ENCODE peak calls at places on chromosome 4, in seven cellular contexts. E is WTC11, F is dorsolateral prefrontal cortex, R is heart right ventricle, T is GM13976, O is thoracic aorta, D is GM13977. Y is an unnamed sample.

GRCh38 chr4:123478859-123479345 is 82.3 kb downstream of the SPRY1 start:
- DNase-seq in D (no peak), E (no peak), R (no peak), F (no peak), T (no peak), O (no peak), Y (peak)

GRCh38 chr4:155701827-155702226 is 35.2 kb downstream of the GUCY1A1 start:
- DNase-seq in F (no peak), E (no peak), O (no peak), D (no peak), R (no peak), T (no peak), Y (no peak)

GRCh38 chr4:140448830-140449229 is 21.4 kb upstream of the CLGN start:
- DNase-seq in O (no peak), F (no peak), T (no peak), D (no peak), E (no peak), R (no peak), Y (no peak)

GRCh38 chr4:24777528-24777927 is 17.8 kb upstream of the SOD3 start:
- DNase-seq in E (no peak), O (no peak), D (no peak), T (no peak), F (no peak), R (no peak), Y (no peak)

GRCh38 chr4:98558770-98559169 is 99.6 kb downstream of the TSPAN5 start:
- DNase-seq in D (no peak), R (no peak), E (no peak), F (no peak), T (no peak), O (no peak), Y (no peak)

GRCh38 chr4:102575369-102576129 is 74.4 kb downstream of the NFKB1 start:
- DNase-seq in R (no peak), D (no peak), F (no peak), O (no peak), E (no peak), T (no peak), Y (no peak)

GRCh38 chr4:153188966-153189801 is 15.1 kb upstream of the TRIM2 start:
- DNase-seq in D (no peak), E (no peak), T (no peak), R (no peak), O (no peak), F (no peak), Y (no peak)

GRCh38 chr4:1682860-1683259 is 1.3 kb downstream of the FAM53A start:
- DNase-seq in D (no peak), E (no peak), F (no peak), R (no peak), O (no peak), T (no peak), Y (no peak)

GRCh38 chr4:2696423-2696822 is 59.7 kb downstream of the TNIP2 start:
- DNase-seq in R (no peak), D (peak), F (no peak), E (no peak), O (no peak), T (peak), Y (peak)

GRCh38 chr4:184262901-184263300 is 45.2 kb upstream of the ENPP6 start:
- DNase-seq in T (no peak), R (no peak), F (no peak), E (no peak), D (no peak), O (no peak), Y (no peak)

GRCh38 chr4:121156822-121157769 is 7.0 kb downstream of the TNIP3 start:
- DNase-seq in R (peak), D (no peak), F (no peak), E (peak), T (peak), O (no peak), Y (no peak)

GRCh38 chr4:89661490-89661889 is 175.5 kb downstream of the SNCA start:
- DNase-seq in T (no peak), O (no peak), E (no peak), R (no peak), D (no peak), F (no peak), Y (no peak)

GRCh38 chr4:11328401-11328800 is 100.3 kb downstream of the HS3ST1 start:
- DNase-seq in F (no peak), T (no peak), O (no peak), E (no peak), D (no peak), R (no peak), Y (no peak)

GRCh38 chr4:5018096-5018495 is 1.2 kb downstream of the CYTL1 start:
- DNase-seq in R (no peak), E (no peak), F (no peak), D (no peak), T (no peak), O (no peak), Y (no peak)

GRCh38 chr4:85725727-85726170 is 250.8 kb downstream of the ARHGAP24 start:
- DNase-seq in O (no peak), T (peak), E (no peak), D (peak), R (peak), F (no peak), Y (peak)

GRCh38 chr4:146435962-146436361 is 85.8 kb downstream of the SLC10A7 start:
- DNase-seq in R (no peak), E (no peak), F (no peak), D (no peak), T (no peak), O (no peak), Y (no peak)

GRCh38 chr4:151429957-151430548 is 21.1 kb downstream of the FHIP1A start:
- DNase-seq in D (no peak), F (no peak), T (peak), O (no peak), R (no peak), E (no peak), Y (no peak)

GRCh38 chr4:150219841-150220240 is 141.6 kb downstream of the DCLK2 start:
- DNase-seq in R (no peak), E (no peak), O (no peak), F (no peak), T (no peak), D (no peak), Y (no peak)

GRCh38 chr4:7820031-7820825 is 119.4 kb downstream of the AFAP1 start:
- DNase-seq in O (no peak), F (no peak), E (no peak), R (no peak), D (no peak), T (no peak), Y (no peak)

GRCh38 chr4:158913766-158914165 is 144.9 kb downstream of the FNIP2 start:
- DNase-seq in D (no peak), T (no peak), E (no peak), O (no peak), F (no peak), R (no peak), Y (no peak)

GRCh38 chr4:154630307-154630706 is 17.9 kb upstream of the FGG start:
- DNase-seq in E (no peak), F (no peak), R (no peak), O (no peak), T (no peak), D (no peak), Y (no peak)

GRCh38 chr4:154622598-154622997 is 10.1 kb upstream of the FGG start:
- DNase-seq in D (peak), T (peak), O (no peak), R (no peak), F (no peak), E (no peak), Y (peak)

GRCh38 chr4:154623995-154624394 is 11.5 kb upstream of the FGG start:
- DNase-seq in F (no peak), R (no peak), D (no peak), E (no peak), T (no peak), O (no peak), Y (no peak)

DNA sequence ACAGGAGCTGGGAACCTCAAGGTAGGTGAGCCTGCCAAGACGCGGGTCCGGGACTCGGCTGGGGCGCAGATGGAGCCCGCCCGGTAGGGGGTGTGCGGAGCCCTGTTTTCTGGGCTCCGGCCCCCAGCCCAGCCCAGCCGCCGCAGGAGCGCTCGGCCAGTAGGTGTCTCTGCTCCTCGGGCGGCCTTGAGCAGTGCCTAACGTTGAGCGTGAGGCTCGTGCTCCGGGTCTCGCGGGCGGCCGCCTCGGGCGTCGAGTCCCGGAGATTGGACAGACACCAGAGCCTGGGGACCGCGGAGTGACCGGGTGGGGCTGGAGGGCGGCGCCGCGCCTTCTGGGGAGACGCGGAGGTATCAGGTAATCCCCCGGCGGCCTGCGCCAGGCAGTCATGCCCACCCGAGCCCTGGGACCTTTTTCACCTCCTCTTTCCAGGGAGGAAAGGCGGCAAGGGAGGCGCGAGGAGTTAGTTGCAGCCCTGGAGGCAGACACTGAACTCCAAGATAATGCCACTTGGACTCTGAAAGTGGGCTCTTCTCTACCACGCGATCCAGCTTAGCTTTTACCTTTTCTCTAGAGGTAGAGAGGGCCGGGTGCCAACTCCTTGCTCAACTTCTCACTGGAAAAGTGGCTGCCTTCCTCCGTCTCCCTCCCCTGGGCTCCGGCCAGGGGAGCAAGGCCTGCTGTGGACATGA is 14.5 kb upstream of the FGG start:
- DNase-seq in D (peak), R (no peak), F (peak), E (peak), T (peak), O (no peak), Y (peak)
- TF ChIP-seq CTCF in D (peak), R (peak), F (peak), E (peak), T (peak), O (peak), Y (peak)

GRCh38 chr4:88356771-88357170 is 21.9 kb upstream of the HERC6 start:
- DNase-seq in F (no peak), R (no peak), D (no peak), O (no peak), E (no peak), T (no peak), Y (no peak)
- TF ChIP-seq CTCF in F (no peak), R (no peak), D (no peak), O (no peak), E (no peak), T (no peak), Y (no peak)

GRCh38 chr4:117560329-117560728 is 474.0 kb upstream of the NDST3 start:
- DNase-seq in E (no peak), T (no peak), O (no peak), F (no peak), R (no peak), D (no peak), Y (no peak)
- TF ChIP-seq CTCF in E (no peak), T (no peak), O (no peak), F (no peak), R (peak), D (no peak), Y (peak)

DNA sequence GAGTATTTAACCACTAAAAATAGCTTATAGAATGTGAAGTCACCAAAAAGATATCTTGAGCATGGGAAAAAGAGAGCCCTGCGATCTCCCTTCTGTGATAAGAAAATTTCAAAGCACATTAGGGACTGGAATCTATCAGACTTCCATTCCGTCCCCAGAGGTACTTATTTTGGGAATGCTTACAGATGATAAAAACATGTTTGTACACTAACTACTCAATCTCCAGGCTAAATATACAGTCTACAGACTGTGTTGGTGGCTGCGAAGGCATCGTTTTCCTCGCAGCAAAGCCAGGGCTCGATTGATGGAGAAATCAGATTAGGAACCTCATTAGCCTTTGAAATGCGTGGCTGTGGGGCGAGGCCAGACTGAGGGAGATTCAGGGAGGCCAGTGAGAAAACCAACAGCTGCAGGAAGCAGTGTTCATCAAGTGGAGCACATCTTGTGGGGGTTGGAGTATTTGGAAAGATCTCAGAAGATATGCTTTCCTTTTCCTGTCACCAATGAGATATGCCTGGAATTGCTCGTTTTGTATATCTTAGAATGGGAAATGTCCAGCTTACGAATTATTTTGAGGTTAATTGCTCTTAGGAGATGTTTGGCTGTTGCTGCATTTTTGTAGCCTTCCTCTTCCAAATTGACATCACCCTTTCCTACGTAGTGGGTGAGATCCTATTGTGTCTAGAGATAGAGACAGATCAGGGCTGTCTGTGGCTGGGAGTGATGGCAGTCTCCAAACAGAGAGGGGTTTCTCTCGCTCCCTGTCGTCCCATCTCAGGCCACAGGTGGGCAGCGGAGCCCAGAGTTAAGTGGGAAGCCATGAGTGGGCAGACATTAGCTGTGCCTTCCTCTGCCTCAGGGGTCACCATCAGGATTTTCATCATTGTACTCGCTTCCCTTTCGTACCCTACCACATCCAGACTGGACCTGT is 225.0 kb upstream of the FAT1 start:
- DNase-seq in E (peak), T (no peak), R (peak), F (no peak), O (no peak), D (no peak), Y (peak)
- TF ChIP-seq CTCF in E (peak), T (no peak), R (peak), F (no peak), O (no peak), D (no peak), Y (peak)

GRCh38 chr4:57426779-57427395 is 316.7 kb upstream of the IGFBP7 start:
- DNase-seq in T (peak), O (peak), D (peak), F (peak), R (peak), E (peak), Y (peak)
- TF ChIP-seq CTCF in T (peak), O (peak), D (peak), F (peak), R (peak), E (no peak), Y (peak)

GRCh38 chr4:117429506-117429905 is 344.1 kb upstream of the TRAM1L1 start:
- DNase-seq in D (no peak), O (no peak), R (no peak), T (no peak), E (no peak), F (no peak), Y (no peak)

GRCh38 chr4:117434424-117434823 is 349.0 kb upstream of the TRAM1L1 start:
- DNase-seq in O (no peak), D (no peak), E (no peak), T (no peak), F (no peak), R (no peak), Y (no peak)

GRCh38 chr4:117429061-117429460 is 343.7 kb upstream of the TRAM1L1 start:
- DNase-seq in F (no peak), T (no peak), E (peak), D (no peak), O (no peak), R (no peak), Y (no peak)
- TF ChIP-seq CTCF in F (no peak), T (no peak), E (no peak), D (peak), O (no peak), R (no peak), Y (peak)